ENCODE peak calls at places on chromosome 2, in six cellular contexts. L, B, T, D, H and I are unnamed samples.
A peak's percentile ranks its signal among the peaks of the same experiment; 100 is the strongest.

GRCh38 chr2:215876139-215876936 is 137.0 kb downstream of the MREG start:
- DNase-seq in L (no peak), B (no peak), T (no peak), D (no peak), H (no peak), I (no peak)

GRCh38 chr2:136381722-136382633 is 264.0 kb upstream of the CXCR4 start:
- DNase-seq in L (no peak), B (no peak), T (peak; percentile 49), D (peak; percentile 5), H (no peak), I (no peak)

GRCh38 chr2:114049826-114050225 is 159.9 kb downstream of the ACTR3 start:
- DNase-seq in L (no peak), B (no peak), T (no peak), D (peak; percentile 31), H (no peak), I (no peak)

GRCh38 chr2:74566423-74567085 is 12.0 kb downstream of the DOK1 start:
- DNase-seq in L (no peak), B (no peak), T (no peak), D (peak; percentile 83), H (no peak), I (no peak)

GRCh38 chr2:190648289-190649034 is 421 bp upstream of the NAB1 start:
- DNase-seq in L (peak; percentile 89), B (peak; percentile 94), T (peak; percentile 94), D (peak; percentile 97), H (peak; percentile 83), I (peak; percentile 89)

GRCh38 chr2:172777431-172777830 is 41.8 kb downstream of the RAPGEF4 start:
- DNase-seq in L (no peak), B (no peak), T (no peak), D (no peak), H (no peak), I (no peak)

GRCh38 chr2:100161940-100162620 is 19.7 kb upstream of the AFF3 start:
- DNase-seq in L (no peak), B (no peak), T (no peak), D (no peak), H (no peak), I (no peak)

GRCh38 chr2:44126106-44126797 is 42.4 kb upstream of the PPM1B start:
- DNase-seq in L (peak; percentile 46), B (no peak), T (no peak), D (no peak), H (no peak), I (no peak)

GRCh38 chr2:152611458-152612231 is 105.6 kb downstream of the PRPF40A start:
- DNase-seq in L (peak; percentile 9), B (peak; percentile 36), T (no peak), D (no peak), H (peak; percentile 18), I (peak; percentile 51)

GRCh38 chr2:37812414-37812813 is 112.7 kb upstream of the RMDN2 start:
- DNase-seq in L (no peak), B (no peak), T (no peak), D (no peak), H (no peak), I (no peak)

GRCh38 chr2:182283512-182283911 is 143.3 kb downstream of the PDE1A start:
- DNase-seq in L (no peak), B (no peak), T (no peak), D (no peak), H (no peak), I (no peak)

GRCh38 chr2:174442546-174443510 is 44.0 kb downstream of the GPR155 start:
- DNase-seq in L (peak; percentile 33), B (no peak), T (no peak), D (peak; percentile 66), H (no peak), I (no peak)

GRCh38 chr2:44120428-44120827 is 48.2 kb upstream of the PPM1B start:
- DNase-seq in L (no peak), B (no peak), T (no peak), D (peak; percentile 87), H (no peak), I (no peak)

GRCh38 chr2:111209045-111209514 is 88.4 kb downstream of the BCL2L11 start:
- DNase-seq in L (no peak), B (no peak), T (no peak), D (peak; percentile 73), H (no peak), I (no peak)

GRCh38 chr2:86485103-86485502 is 43.9 kb downstream of the KDM3A start:
- DNase-seq in L (no peak), B (no peak), T (no peak), D (no peak), H (no peak), I (no peak)

GRCh38 chr2:74915743-74916142 is 42.7 kb upstream of the POLE4 start:
- DNase-seq in L (no peak), B (no peak), T (no peak), D (peak; percentile 87), H (no peak), I (no peak)

GRCh38 chr2:17877811-17878221 is 651 bp upstream of the KCNS3 start:
- DNase-seq in L (no peak), B (peak; percentile 5), T (no peak), D (peak; percentile 90), H (peak; percentile 21), I (no peak)

DNA sequence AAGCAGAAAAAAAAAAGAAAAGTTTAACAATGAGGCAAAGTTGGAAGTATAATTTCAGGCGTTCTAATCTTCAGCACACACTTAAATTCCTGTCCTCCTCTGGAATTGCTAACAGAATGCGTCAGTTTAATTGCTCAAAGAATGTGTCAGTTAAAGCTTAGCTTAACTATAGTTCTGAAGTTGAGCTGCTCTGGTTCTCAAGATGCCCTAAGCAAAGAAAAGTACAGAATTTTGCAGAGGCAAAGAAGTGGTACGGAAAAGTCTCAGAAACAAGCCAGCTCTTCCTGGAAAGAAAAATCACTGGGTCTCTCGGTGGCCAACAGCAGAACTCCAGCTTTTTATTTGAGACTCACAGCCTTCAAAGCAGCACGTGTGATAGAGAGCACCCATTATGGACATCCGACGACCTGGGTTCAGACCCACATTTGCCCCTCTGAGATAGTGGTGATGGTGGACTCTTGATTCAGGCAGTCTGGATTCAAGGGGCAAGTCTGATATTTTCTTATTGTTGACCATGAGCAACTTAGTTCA is 22.2 kb upstream of the MYO3B start:
- DNase-seq in L (no peak), B (no peak), T (no peak), D (no peak), H (no peak), I (no peak)
- TF ChIP-seq CTCF in L (no peak), B (no peak), T (no peak), D (no peak), H (no peak), I (no peak)

GRCh38 chr2:19355931-19356544 is 2.4 kb downstream of the OSR1 start:
- DNase-seq in L (no peak), B (no peak), T (no peak), D (no peak), H (no peak), I (no peak)
- H3K27ac ChIP-seq in L (no peak overlapping the region), B (no peak overlapping the region), T (no peak overlapping the region), D (no peak overlapping the region), H (no peak overlapping the region), I (peak overlapping the region; percentile 18)

DNA sequence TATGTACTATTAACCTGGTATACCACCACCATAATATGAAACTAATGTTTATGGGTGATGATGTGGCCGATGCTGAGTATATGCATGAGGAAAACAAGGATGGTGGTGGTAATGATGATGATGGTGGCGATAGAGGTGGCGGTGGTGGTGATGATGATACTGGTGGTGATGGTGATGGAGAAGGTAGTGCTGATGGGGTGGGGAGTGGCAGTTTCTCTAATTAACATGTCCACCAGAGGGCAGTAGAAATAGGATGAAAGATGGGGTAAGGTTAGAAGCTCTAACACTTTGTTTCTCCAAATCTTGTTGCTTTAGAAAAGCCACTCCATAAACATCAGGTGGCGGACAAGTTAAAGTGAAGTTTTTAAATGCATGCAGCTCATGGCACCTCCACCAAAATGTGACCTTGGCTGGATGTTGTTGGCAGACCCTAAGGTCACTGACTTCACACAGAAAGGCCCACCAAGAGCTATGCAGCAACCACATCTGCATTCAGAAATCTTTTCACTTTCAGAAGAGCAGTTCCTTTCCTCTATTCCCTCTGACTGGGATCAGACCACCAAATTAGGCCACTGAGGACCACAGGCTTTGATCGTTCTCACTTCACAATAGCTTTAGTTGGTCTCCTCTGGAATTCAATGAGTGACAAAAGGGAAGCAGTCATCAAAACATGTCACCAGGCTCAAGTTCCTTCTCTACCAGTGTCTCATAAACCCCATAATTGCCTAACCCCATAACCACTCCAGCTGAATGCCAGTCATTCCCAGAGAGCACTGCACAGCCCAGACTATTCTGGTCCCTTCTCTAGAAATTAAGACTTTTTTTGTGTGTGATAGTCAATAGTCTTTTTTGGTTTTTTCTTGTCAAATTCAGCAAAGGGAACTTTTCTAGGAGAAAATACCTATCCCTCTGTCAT is 7.5 kb upstream of the BCL11A start:
- DNase-seq in L (peak; percentile 31), B (no peak), T (no peak), D (no peak), H (no peak), I (no peak)
- TF ChIP-seq CTCF in L (peak; percentile 64), B (peak; percentile 48), T (peak; percentile 59), D (peak; percentile 58), H (peak; percentile 61), I (peak; percentile 20)

GRCh38 chr2:39362595-39362994 is 74.5 kb downstream of the MAP4K3 start:
- DNase-seq in L (no peak), B (no peak), T (no peak), D (no peak), H (no peak), I (no peak)

GRCh38 chr2:39361511-39361910 is 75.6 kb downstream of the MAP4K3 start:
- DNase-seq in L (no peak), B (no peak), T (no peak), D (no peak), H (no peak), I (no peak)

GRCh38 chr2:39356922-39357639 is 80.0 kb downstream of the MAP4K3 start:
- DNase-seq in L (no peak), B (no peak), T (no peak), D (no peak), H (no peak), I (no peak)

DNA sequence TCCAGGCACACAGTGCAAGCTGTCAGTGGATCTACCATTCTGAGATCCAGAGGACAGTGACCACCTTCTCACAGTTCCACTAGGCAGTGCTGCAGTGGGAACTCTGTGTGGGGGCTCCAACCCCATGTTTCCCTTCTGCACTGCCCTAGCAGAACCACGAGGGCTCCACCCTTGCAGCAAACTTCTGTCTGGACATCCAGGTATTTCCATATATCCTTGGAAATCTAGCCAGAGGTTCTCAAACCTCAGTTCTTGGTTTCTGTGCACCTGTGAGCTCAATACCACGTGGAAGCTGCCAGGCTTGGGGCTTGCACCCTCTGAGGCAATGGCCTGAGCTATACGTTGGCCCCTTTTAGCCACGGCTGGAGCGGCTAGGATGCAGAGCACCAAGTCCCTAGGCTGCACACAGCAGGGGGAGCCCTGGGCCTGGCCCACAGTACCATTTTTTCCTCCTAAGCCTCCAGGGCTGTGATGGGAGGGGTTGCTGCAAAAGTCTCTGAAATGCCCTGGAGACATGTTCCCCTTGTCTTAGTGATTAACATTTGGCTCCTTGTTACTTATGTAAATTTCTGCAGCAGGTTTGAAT is 77.5 kb downstream of the MAP4K3 start:
- DNase-seq in L (peak; percentile 14), B (no peak), T (no peak), D (no peak), H (no peak), I (no peak)
- H3K27ac ChIP-seq in L (no peak overlapping the region), B (no peak overlapping the region), T (no peak overlapping the region), D (no peak overlapping the region), H (no peak overlapping the region), I (no peak overlapping the region)

GRCh38 chr2:45935791-45936622 is 284.5 kb downstream of the PRKCE start:
- DNase-seq in L (peak; percentile 98), B (peak; percentile 90), T (peak; percentile 86), D (peak; percentile 93), H (peak; percentile 96), I (peak; percentile 91)
- TF ChIP-seq CTCF in L (peak; percentile 97), B (peak; percentile 81), T (peak; percentile 79), D (peak; percentile 86), H (peak; percentile 93), I (peak; percentile 62)

GRCh38 chr2:169027240-169027639 is 3.9 kb downstream of the ABCB11 start:
- DNase-seq in L (no peak), B (no peak), T (no peak), D (no peak), H (no peak), I (no peak)
- H3K27ac ChIP-seq in L (no peak overlapping the region), B (no peak overlapping the region), T (no peak overlapping the region), D (no peak overlapping the region), H (no peak overlapping the region), I (no peak overlapping the region)